ENCODE peak calls at places on chromosomes 13 and 19, in eight cellular contexts. X is IMR-90, T is HCT116, P is GM12878, N is HepG2, S is A549, A is H1, Q is K562. C is an unnamed sample.

GRCh38 chr19:17671906-17672305 is 16.2 kb downstream of the UNC13A start:
- DNase-seq in T (peak), P (no peak), N (peak), S (peak), Q (peak), A (no peak), X (peak), C (peak)

GRCh38 chr13:109600078-109600477 is 186.3 kb downstream of the IRS2 start:
- DNase-seq in A (no peak), N (no peak), P (no peak), Q (no peak), T (no peak), S (no peak), X (no peak), C (no peak)

GRCh38 chr13:46288570-46289259 is 77.0 kb downstream of the LRRC63 start:
- DNase-seq in S (peak), X (peak), T (peak), Q (peak), N (peak), P (peak), A (no peak), C (peak)

GRCh38 chr19:1045247-1045603 is 5.3 kb downstream of the ABCA7 start:
- DNase-seq in T (peak), Q (peak), A (no peak), X (no peak), S (peak), N (peak), P (no peak), C (peak)

GRCh38 chr19:23777216-23777615 is 18.5 kb upstream of the ZNF681 start:
- DNase-seq in Q (no peak), P (no peak), S (no peak), N (no peak), X (no peak), A (no peak), T (no peak), C (no peak)

GRCh38 chr13:111666377-111666776 is 345.9 kb downstream of the TEX29 start:
- DNase-seq in T (no peak), S (no peak), P (peak), A (no peak), N (no peak), X (no peak), Q (no peak), C (no peak)

GRCh38 chr19:18251587-18252369 is 22.5 kb downstream of the IQCN start:
- DNase-seq in X (peak), A (peak), Q (peak), T (peak), N (peak), S (peak), P (peak), C (peak)

GRCh38 chr13:27110056-27110746 is 61.4 kb downstream of the USP12 start:
- DNase-seq in P (no peak), X (no peak), A (no peak), S (no peak), T (no peak), Q (no peak), N (no peak), C (no peak)

GRCh38 chr13:37069597-37070103 is 10.2 kb upstream of the SUPT20H start:
- DNase-seq in N (no peak), X (no peak), S (no peak), Q (no peak), T (no peak), A (no peak), P (no peak), C (peak)

GRCh38 chr13:32889986-32890565 is 126.1 kb upstream of the KL start:
- DNase-seq in Q (no peak), T (no peak), P (no peak), S (no peak), N (no peak), A (no peak), X (no peak), C (no peak)

GRCh38 chr19:33767898-33768413 is 28.7 kb upstream of the KCTD15 start:
- DNase-seq in P (no peak), S (peak), A (peak), N (peak), T (no peak), Q (peak), X (peak), C (no peak)

GRCh38 chr19:1244693-1245451 is 3.3 kb downstream of the ATP5F1D start:
- DNase-seq in N (peak), Q (no peak), T (no peak), X (no peak), S (no peak), P (no peak), A (no peak), C (no peak)

GRCh38 chr19:29525901-29526729 is at the start of gene VSTM2B:
- DNase-seq in P (no peak), Q (peak), A (no peak), T (no peak), X (no peak), N (no peak), S (no peak), C (peak)

GRCh38 chr13:70253411-70253810 is 145.2 kb upstream of the KLHL1 start:
- DNase-seq in A (no peak), N (no peak), Q (no peak), P (no peak), T (no peak), S (no peak), X (no peak), C (no peak)

GRCh38 chr13:111492341-111492945 is 172.0 kb downstream of the TEX29 start:
- DNase-seq in A (no peak), Q (no peak), T (no peak), P (no peak), S (no peak), X (no peak), N (no peak), C (no peak)

GRCh38 chr19:2887391-2887914 is 13.3 kb upstream of the ZNF57 start:
- DNase-seq in S (peak), A (no peak), Q (peak), T (peak), P (no peak), X (peak), N (peak), C (peak)

GRCh38 chr13:28526876-28527275 is 31.9 kb upstream of the FLT1 start:
- DNase-seq in Q (no peak), N (no peak), P (no peak), T (no peak), S (no peak), A (no peak), X (no peak), C (no peak)

GRCh38 chr19:39351537-39352037 is 9.4 kb downstream of the SAMD4B start:
- DNase-seq in X (peak), P (peak), S (peak), N (no peak), T (no peak), A (no peak), Q (peak), C (no peak)

GRCh38 chr13:32153056-32153455 is 121.5 kb downstream of the FRY start:
- DNase-seq in A (no peak), P (no peak), N (no peak), T (no peak), X (peak), S (peak), Q (no peak), C (no peak)

GRCh38 chr19:39446365-39447084 is 1.1 kb downstream of the SUPT5H start:
- DNase-seq in Q (no peak), A (no peak), S (no peak), P (no peak), T (no peak), X (no peak), N (no peak), C (no peak)

GRCh38 chr13:110403315-110403714 is 96.2 kb downstream of the COL4A2 start:
- DNase-seq in S (no peak), A (no peak), X (peak), T (no peak), N (no peak), P (no peak), Q (no peak), C (no peak)

GRCh38 chr13:28582225-28582891 is 76.6 kb upstream of the POMP start:
- DNase-seq in T (no peak), N (no peak), P (no peak), X (peak), S (no peak), Q (peak), A (no peak), C (no peak)

GRCh38 chr19:34364830-34365462 is at the start of gene GPI:
- DNase-seq in A (peak), S (peak), X (peak), P (no peak), Q (peak), T (no peak), N (peak), C (peak)

GRCh38 chr13:50969691-50970090 is 60.1 kb downstream of the RNASEH2B start:
- DNase-seq in P (no peak), N (peak), A (no peak), S (peak), Q (no peak), X (no peak), T (no peak), C (no peak)

GRCh38 chr19:20661150-20661819 is at the start of gene ZNF626:
- DNase-seq in P (no peak), Q (peak), T (no peak), A (peak), S (no peak), N (peak), X (peak), C (peak)

GRCh38 chr13:103788061-103788652 is 721.9 kb upstream of the SLC10A2 start:
- DNase-seq in P (no peak), S (no peak), T (no peak), Q (no peak), N (no peak), A (no peak), X (no peak), C (no peak)

GRCh38 chr19:1247747-1248453 is 483 bp upstream of the MIDN start:
- DNase-seq in T (no peak), N (peak), A (no peak), S (peak), Q (no peak), P (no peak), X (peak), C (peak)

GRCh38 chr13:111957913-111958450 is 109.0 kb upstream of the SOX1 start:
- DNase-seq in S (no peak), Q (no peak), A (no peak), P (no peak), X (no peak), T (no peak), N (no peak), C (no peak)

GRCh38 chr13:27476943-27477681 is 26.7 kb upstream of the MTIF3 start:
- DNase-seq in X (peak), P (no peak), T (no peak), N (peak), Q (no peak), S (peak), A (no peak), C (no peak)

GRCh38 chr13:98325724-98326123 is 148.7 kb upstream of the RNF113B start:
- DNase-seq in X (no peak), S (no peak), T (no peak), P (no peak), N (no peak), A (no peak), Q (no peak), C (no peak)
- TF ChIP-seq RAD21 in X (no peak), S (no peak), T (no peak), P (no peak), N (no peak), A (no peak), Q (no peak), C (no peak)

DNA sequence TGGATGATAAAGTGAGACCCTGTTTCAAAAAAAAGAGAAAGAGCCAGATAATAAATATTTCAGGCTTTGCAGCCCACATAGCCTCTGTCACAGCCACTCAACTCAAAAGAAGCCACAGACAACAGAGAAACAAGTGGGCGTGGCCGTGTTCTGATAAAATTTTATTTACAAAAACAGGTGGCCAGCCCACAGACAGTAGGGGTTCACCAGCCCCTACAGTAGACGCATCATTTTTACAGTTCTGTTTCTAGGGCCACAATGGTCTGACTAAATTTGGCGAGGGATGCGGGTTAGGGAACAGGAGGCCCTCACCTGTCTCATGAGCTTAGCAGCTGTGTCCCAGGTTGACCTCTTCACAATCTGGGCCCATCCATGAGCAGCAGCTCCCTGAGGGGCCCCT is 59.5 kb downstream of the ARHGEF18 start:
- DNase-seq in X (no peak), T (no peak), A (no peak), N (no peak), P (no peak), Q (peak), S (no peak), C (no peak)
- TF ChIP-seq RAD21 in X (no peak), T (no peak), A (no peak), N (no peak), P (no peak), Q (no peak), S (no peak), C (no peak)

GRCh38 chr19:30708416-30708815 is 336.2 kb downstream of the ZNF536 start:
- DNase-seq in S (no peak), T (no peak), P (no peak), N (no peak), X (no peak), Q (no peak), A (no peak), C (no peak)

GRCh38 chr19:30701178-30701577 is 329.0 kb downstream of the ZNF536 start:
- DNase-seq in N (no peak), X (no peak), S (no peak), P (no peak), Q (no peak), T (no peak), A (no peak), C (no peak)

GRCh38 chr19:30699871-30700280 is 327.7 kb downstream of the ZNF536 start:
- DNase-seq in T (no peak), X (no peak), S (no peak), N (no peak), A (no peak), Q (no peak), P (no peak), C (no peak)

GRCh38 chr19:30704716-30705115 is 332.5 kb downstream of the ZNF536 start:
- DNase-seq in P (no peak), A (no peak), N (no peak), X (no peak), T (no peak), Q (no peak), S (no peak), C (no peak)

GRCh38 chr19:30703645-30704044 is 331.5 kb downstream of the ZNF536 start:
- DNase-seq in T (no peak), X (no peak), S (no peak), A (no peak), P (no peak), N (no peak), Q (no peak), C (no peak)
- TF ChIP-seq RAD21 in T (no peak), X (no peak), S (no peak), A (no peak), P (no peak), N (no peak), Q (no peak), C (no peak)

GRCh38 chr19:40804783-40805242 is 5.8 kb downstream of the EGLN2 start:
- DNase-seq in X (no peak), T (no peak), P (no peak), Q (no peak), S (no peak), N (no peak), A (no peak), C (no peak)

GRCh38 chr19:40807147-40808020 is 8.4 kb downstream of the EGLN2 start:
- DNase-seq in N (peak), A (no peak), X (no peak), Q (no peak), P (no peak), T (no peak), S (peak), C (no peak)

GRCh38 chr19:40805258-40805868 is 6.4 kb downstream of the EGLN2 start:
- DNase-seq in P (no peak), N (no peak), T (no peak), S (no peak), Q (no peak), X (no peak), A (no peak), C (no peak)

GRCh38 chr19:40808021-40808325 is 9.0 kb downstream of the EGLN2 start:
- DNase-seq in N (no peak), S (no peak), X (no peak), Q (no peak), A (no peak), P (no peak), T (no peak), C (no peak)

GRCh38 chr19:40806385-40807146 is 7.6 kb downstream of the EGLN2 start:
- DNase-seq in X (peak), N (peak), S (peak), T (peak), A (peak), Q (peak), P (no peak), C (peak)
- TF ChIP-seq RAD21 in X (peak), N (peak), S (peak), T (peak), A (peak), Q (peak), P (peak), C (peak)